ENCODE peak calls at places on chromosomes 5 and 9, in four cellular contexts. L is SK-N-SH; I is brain microvascular endothelial cell; W is CD8-positive, alpha-beta memory T cell. Y is an unnamed sample.

GRCh38 chr9:12702160-12702758 is 9.1 kb downstream of the TYRP1 start:
- DNase-seq in L (peak), I (peak), W (no peak), Y (peak)

GRCh38 chr9:7432989-7433388 is 366.6 kb downstream of the DMAC1 start:
- DNase-seq in L (no peak), I (no peak), W (no peak), Y (no peak)

GRCh38 chr9:35951736-35952135 is 6.2 kb downstream of the OR2S2 start:
- DNase-seq in L (no peak), I (peak), W (no peak), Y (no peak)

GRCh38 chr9:128494108-128494742 is 10.3 kb upstream of the GLE1 start:
- DNase-seq in L (peak), I (peak), W (no peak), Y (no peak)

GRCh38 chr5:153551537-153552079 is 61.1 kb downstream of the GRIA1 start:
- DNase-seq in L (peak), I (peak), W (no peak), Y (no peak)

GRCh38 chr5:54443264-54443663 is 12.2 kb upstream of the HSPB3 start:
- DNase-seq in L (peak), I (peak), W (no peak), Y (peak)

GRCh38 chr5:132313378-132313777 is 19.2 kb downstream of the SLC22A4 start:
- DNase-seq in L (no peak), I (no peak), W (no peak), Y (peak)

GRCh38 chr9:81665514-81665838 is 23.9 kb downstream of the TLE1 start:
- DNase-seq in L (no peak), I (no peak), W (no peak), Y (no peak)

GRCh38 chr9:127697575-127697974 is 9.2 kb upstream of the CFAP157 start:
- DNase-seq in L (no peak), I (no peak), W (no peak), Y (no peak)

GRCh38 chr5:170429014-170429413 is 39.8 kb upstream of the KCNMB1 start:
- DNase-seq in L (peak), I (no peak), W (no peak), Y (peak)

GRCh38 chr9:20526500-20527319 is 95.6 kb downstream of the MLLT3 start:
- DNase-seq in L (no peak), I (peak), W (no peak), Y (peak)

GRCh38 chr5:177545487-177546261 is 8.7 kb downstream of the FAM193B start:
- DNase-seq in L (no peak), I (peak), W (no peak), Y (no peak)

GRCh38 chr5:43275391-43275790 is 37.8 kb downstream of the HMGCS1 start:
- DNase-seq in L (no peak), I (no peak), W (no peak), Y (no peak)

GRCh38 chr9:137982132-137982666 is 104.6 kb downstream of the CACNA1B start:
- DNase-seq in L (no peak), I (no peak), W (no peak), Y (no peak)

GRCh38 chr9:16730162-16730561 is 140.3 kb downstream of the BNC2 start:
- DNase-seq in L (no peak), I (no peak), W (no peak), Y (no peak)

GRCh38 chr9:83422512-83422911 is 115.7 kb downstream of the FRMD3 start:
- DNase-seq in L (no peak), I (no peak), W (no peak), Y (no peak)

GRCh38 chr5:142671801-142672200 is 14.1 kb downstream of the FGF1 start:
- DNase-seq in L (no peak), I (peak), W (no peak), Y (peak)

GRCh38 chr5:19900269-19900668 is 87.7 kb downstream of the CDH18 start:
- DNase-seq in L (no peak), I (no peak), W (no peak), Y (no peak)

GRCh38 chr5:19902316-19902934 is 85.6 kb downstream of the CDH18 start:
- DNase-seq in L (no peak), I (no peak), W (no peak), Y (peak)

DNA sequence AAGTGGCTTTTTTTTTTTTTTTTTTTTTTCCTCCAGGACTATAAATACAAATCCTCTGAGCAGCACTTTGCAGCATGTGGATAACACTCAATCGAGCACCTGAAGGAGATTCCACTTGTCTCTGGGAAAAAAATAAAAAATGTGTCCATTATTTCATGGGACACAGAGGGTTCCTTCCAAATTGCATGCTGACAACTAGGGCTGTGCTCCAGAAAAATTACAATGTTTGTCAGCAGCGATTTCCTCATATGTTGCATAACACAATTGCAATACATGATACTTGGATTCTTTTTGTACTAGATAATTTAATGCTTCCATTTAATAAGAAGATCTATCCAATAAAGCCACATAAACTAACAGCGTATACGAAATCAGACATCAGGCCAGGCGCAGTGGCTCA is 84.4 kb downstream of the CDH18 start:
- DNase-seq in L (no peak), I (no peak), W (no peak), Y (peak)
- H3K27ac ChIP-seq in L (no peak), I (no peak), W (no peak), Y (no peak)

GRCh38 chr9:78985084-78985738 is 586.6 kb upstream of the TLE4 start:
- DNase-seq in L (no peak), I (no peak), W (no peak), Y (no peak)

GRCh38 chr9:78986446-78986845 is 585.3 kb upstream of the TLE4 start:
- DNase-seq in L (no peak), I (no peak), W (no peak), Y (no peak)

GRCh38 chr9:78982849-78983248 is 588.9 kb upstream of the TLE4 start:
- DNase-seq in L (no peak), I (peak), W (no peak), Y (no peak)
- H3K27ac ChIP-seq in L (no peak), I (no peak), W (no peak), Y (no peak)

DNA sequence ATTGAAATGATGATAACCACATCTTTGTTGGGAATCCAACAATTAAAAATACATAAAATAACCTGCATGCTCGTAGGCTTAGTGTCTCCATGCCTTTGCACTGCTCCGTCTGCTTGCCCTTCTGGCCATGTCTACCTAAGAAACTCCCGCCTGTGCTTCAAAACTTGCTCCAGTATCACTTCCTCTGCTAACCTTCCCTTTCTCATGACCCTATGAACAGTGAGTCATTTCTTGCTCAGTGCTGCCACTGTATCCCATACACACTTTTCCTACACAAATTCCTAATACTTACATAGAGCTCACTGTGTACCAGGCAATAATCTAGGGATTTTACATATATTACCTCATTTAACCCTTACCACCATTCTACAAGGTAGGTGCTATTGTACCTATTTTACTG is 33.5 kb downstream of the TMEM245 start:
- DNase-seq in L (no peak), I (peak), W (no peak), Y (no peak)
- H3K27ac ChIP-seq in L (no peak), I (peak), W (no peak), Y (no peak)

GRCh38 chr9:129938291-129938979 is 103.2 kb downstream of the USP20 start:
- DNase-seq in L (no peak), I (peak), W (no peak), Y (peak)
- H3K27ac ChIP-seq in L (peak), I (peak), W (no peak), Y (no peak)

GRCh38 chr5:111513175-111513520 is 813 bp upstream of the STARD4 start:
- DNase-seq in L (peak), I (no peak), W (no peak), Y (no peak)
- H3K27ac ChIP-seq in L (peak), I (peak), W (peak), Y (peak)

DNA sequence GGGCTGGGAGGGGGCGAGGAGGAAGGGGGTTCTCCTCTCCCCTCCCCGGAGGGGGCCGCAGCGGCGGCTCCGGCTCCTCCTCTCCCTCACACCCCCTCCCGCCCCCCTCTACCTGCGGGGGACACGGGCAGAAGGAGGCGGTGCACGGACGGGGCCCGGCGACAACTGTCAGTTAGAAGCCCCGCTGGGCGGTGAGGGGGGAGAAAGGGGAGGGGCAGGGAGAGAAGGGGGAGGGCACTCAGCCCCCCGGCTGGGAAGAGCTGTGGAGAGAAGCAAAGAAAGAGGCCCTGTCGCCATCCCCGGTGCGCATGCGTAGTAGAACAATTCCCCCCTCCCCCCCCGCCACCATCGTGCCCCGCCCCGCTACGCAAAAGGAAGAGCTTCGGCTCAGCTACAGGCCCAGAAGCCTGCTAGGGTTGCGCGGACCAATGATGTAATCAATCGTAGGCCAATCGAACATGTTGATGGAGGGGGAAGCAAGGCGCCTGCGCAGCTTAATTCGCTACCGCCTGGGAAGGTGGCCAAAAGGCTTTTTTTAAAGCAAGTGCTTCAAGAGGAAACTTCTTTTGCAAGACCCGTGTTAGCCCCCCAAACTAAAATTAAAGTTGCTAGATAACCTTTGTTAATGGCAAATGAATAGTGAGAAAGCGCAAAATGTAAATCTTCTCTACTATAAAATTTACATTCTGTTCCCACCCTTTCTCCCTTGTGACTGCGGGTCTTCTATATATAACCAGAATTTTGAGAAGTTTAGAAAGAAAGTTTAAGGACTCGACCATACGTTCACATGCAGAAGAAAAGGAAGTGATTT is 7.0 kb downstream of the RANBP6 start:
- DNase-seq in L (peak), I (peak), W (peak), Y (peak)
- H3K27ac ChIP-seq in L (peak), I (peak), W (peak), Y (peak)

GRCh38 chr9:33129251-33129885 is 37.8 kb downstream of the B4GALT1 start:
- DNase-seq in L (no peak), I (no peak), W (no peak), Y (no peak)
- H3K27ac ChIP-seq in L (no peak), I (no peak), W (no peak), Y (peak)

GRCh38 chr9:113588936-113589335 is 125.4 kb downstream of the RGS3 start:
- DNase-seq in L (no peak), I (no peak), W (no peak), Y (no peak)
- H3K27ac ChIP-seq in L (no peak), I (no peak), W (no peak), Y (no peak)

DNA sequence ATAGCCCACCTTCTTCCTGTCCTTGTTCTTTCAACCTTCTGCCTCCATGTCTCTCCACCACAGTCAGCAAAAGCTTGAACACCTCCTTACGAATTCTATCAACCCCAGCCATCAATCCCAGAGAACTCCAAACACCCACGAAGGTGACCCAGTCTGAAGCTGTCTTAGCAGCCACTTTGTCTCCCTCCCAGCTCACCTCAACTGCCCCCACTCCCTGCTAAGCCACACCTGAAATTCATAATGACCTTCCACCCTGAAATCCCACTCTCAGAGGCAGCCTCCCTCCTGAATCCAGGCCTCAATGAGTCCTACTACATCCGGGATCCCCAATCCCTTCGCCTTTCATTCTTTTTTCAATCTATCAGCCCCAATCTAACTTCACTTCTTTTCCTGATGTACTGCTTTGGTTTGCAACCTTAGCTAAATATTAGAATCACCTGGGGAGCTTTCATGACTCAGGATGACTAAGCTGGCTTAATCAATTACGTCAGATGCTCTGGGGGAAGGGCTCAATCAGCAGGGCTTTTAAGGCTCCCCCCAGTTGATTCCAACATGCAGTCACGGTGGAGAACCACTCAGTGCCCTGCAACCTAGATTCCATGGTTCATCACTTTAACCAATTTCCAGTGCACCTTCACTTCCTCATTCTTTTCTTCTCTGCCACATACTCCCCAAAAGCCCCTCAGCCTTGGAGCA is 32.2 kb downstream of the BHMT start:
- DNase-seq in L (no peak), I (peak), W (no peak), Y (no peak)
- H3K27ac ChIP-seq in L (no peak), I (no peak), W (no peak), Y (no peak)

GRCh38 chr9:1025131-1025530 is 25.0 kb upstream of the DMRT2 start:
- DNase-seq in L (no peak), I (no peak), W (no peak), Y (no peak)
- H3K27ac ChIP-seq in L (no peak), I (no peak), W (no peak), Y (no peak)

Y was measured in cardiac muscle cell.